ENCODE peak calls at places on chromosomes 13 and 19, in eight cellular contexts. U, Y, Q, X, H, M, F and S are unnamed samples.

GRCh38 chr19:35718345-35719041 is 690 bp downstream of the KMT2B start:
- DNase-seq in Y (no peak), Q (no peak), F (peak), M (peak), U (peak), H (peak), X (peak), S (peak)

GRCh38 chr13:114004416-114005205 is 30.7 kb upstream of the C13orf46 start:
- DNase-seq in Y (no peak), F (no peak), X (peak), H (peak), M (no peak), U (peak), Q (peak), S (no peak)

GRCh38 chr13:92187378-92187989 is 789.1 kb downstream of the GPC5 start:
- DNase-seq in H (no peak), M (no peak), X (peak), F (no peak), U (no peak), Q (peak), Y (no peak), S (peak)

GRCh38 chr13:36082806-36083205 is 48.4 kb downstream of the DCLK1 start:
- DNase-seq in H (no peak), U (no peak), Y (no peak), X (no peak), Q (no peak), M (no peak), F (no peak), S (no peak)

GRCh38 chr13:89113744-89114143 is 1442.6 kb downstream of the SLITRK5 start:
- DNase-seq in X (no peak), Q (no peak), M (no peak), Y (no peak), F (no peak), U (no peak), H (no peak), S (no peak)

GRCh38 chr13:98796191-98796590 is 43.7 kb upstream of the SLC15A1 start:
- DNase-seq in Y (no peak), M (no peak), Q (no peak), X (no peak), H (no peak), F (no peak), U (no peak), S (no peak)

GRCh38 chr13:99354371-99354951 is 47.3 kb upstream of the GPR183 start:
- DNase-seq in M (no peak), U (no peak), F (peak), Q (no peak), Y (peak), X (no peak), H (no peak), S (no peak)

GRCh38 chr19:41802770-41803169 is 6.4 kb downstream of the CEACAM3 start:
- DNase-seq in M (no peak), F (peak), X (no peak), Y (no peak), U (no peak), Q (no peak), H (no peak), S (no peak)

GRCh38 chr13:110592670-110593069 is 22.7 kb upstream of the NAXD start:
- DNase-seq in Y (no peak), H (no peak), X (no peak), M (no peak), F (no peak), Q (no peak), U (no peak), S (no peak)

GRCh38 chr19:1149259-1150045 is 24.6 kb downstream of the SBNO2 start:
- DNase-seq in X (no peak), F (no peak), M (no peak), H (no peak), Q (no peak), U (no peak), Y (no peak), S (no peak)

GRCh38 chr13:50448535-50448981 is 394.9 kb downstream of the DLEU7 start:
- DNase-seq in Q (no peak), X (no peak), H (no peak), Y (no peak), F (no peak), M (no peak), U (no peak), S (no peak)

GRCh38 chr13:98223741-98224140 is 46.7 kb upstream of the RNF113B start:
- DNase-seq in M (no peak), Q (no peak), Y (no peak), F (no peak), H (no peak), U (no peak), X (no peak), S (no peak)

GRCh38 chr13:24183741-24184182 is 23.2 kb downstream of the SPATA13 start:
- DNase-seq in Y (no peak), H (no peak), X (peak), Q (no peak), F (no peak), M (peak), U (no peak), S (peak)
- TF ChIP-seq POLR2A in Y (no peak), H (no peak), X (peak), Q (no peak), F (peak), M (no peak), U (no peak), S (no peak)

GRCh38 chr19:48644839-48645651 is 942 bp downstream of the CA11 start:
- DNase-seq in X (peak), Y (peak), F (peak), H (no peak), Q (peak), M (peak), U (peak), S (peak)

GRCh38 chr19:48646192-48646911 is 365 bp upstream of the CA11 start:
- DNase-seq in F (peak), H (peak), Y (peak), Q (peak), M (peak), X (peak), U (peak), S (peak)

GRCh38 chr19:48648134-48648533 is 2.1 kb upstream of the CA11 start:
- DNase-seq in M (no peak), F (no peak), Q (peak), Y (no peak), U (no peak), X (no peak), H (no peak), S (no peak)

GRCh38 chr19:48645652-48646191 is at the start of gene CA11:
- DNase-seq in F (no peak), H (no peak), U (no peak), Y (no peak), Q (no peak), X (no peak), M (no peak), S (no peak)

DNA sequence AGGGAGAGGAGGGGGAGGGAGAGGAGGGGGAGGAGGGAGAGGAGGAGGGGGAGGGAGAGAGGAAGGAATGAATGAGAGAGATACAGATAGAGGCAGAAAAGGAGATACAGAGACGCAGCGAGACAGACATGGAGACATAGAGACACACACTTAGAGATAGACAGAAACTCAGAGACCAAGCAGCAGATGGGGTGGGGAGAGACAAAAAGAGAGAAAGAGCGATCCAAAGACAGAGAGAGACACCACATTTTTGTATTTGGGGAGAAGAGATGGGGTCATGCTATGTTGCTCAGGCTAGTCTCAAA is 877 bp upstream of the CA11 start:
- DNase-seq in X (no peak), H (no peak), Q (no peak), F (no peak), M (no peak), Y (no peak), U (no peak), S (no peak)
- H3K27ac ChIP-seq in X (peak), H (no peak), Q (no peak), F (peak), M (peak), Y (no peak), U (peak), S (no peak)

GRCh38 chr13:59352600-59352999 is 811.1 kb downstream of the DIAPH3 start:
- DNase-seq in X (no peak), H (no peak), M (no peak), Y (no peak), U (no peak), Q (no peak), F (no peak), S (no peak)
- TF ChIP-seq POLR2A in X (peak), H (no peak), M (no peak), Y (no peak), U (no peak), Q (no peak), F (no peak), S (no peak)

DNA sequence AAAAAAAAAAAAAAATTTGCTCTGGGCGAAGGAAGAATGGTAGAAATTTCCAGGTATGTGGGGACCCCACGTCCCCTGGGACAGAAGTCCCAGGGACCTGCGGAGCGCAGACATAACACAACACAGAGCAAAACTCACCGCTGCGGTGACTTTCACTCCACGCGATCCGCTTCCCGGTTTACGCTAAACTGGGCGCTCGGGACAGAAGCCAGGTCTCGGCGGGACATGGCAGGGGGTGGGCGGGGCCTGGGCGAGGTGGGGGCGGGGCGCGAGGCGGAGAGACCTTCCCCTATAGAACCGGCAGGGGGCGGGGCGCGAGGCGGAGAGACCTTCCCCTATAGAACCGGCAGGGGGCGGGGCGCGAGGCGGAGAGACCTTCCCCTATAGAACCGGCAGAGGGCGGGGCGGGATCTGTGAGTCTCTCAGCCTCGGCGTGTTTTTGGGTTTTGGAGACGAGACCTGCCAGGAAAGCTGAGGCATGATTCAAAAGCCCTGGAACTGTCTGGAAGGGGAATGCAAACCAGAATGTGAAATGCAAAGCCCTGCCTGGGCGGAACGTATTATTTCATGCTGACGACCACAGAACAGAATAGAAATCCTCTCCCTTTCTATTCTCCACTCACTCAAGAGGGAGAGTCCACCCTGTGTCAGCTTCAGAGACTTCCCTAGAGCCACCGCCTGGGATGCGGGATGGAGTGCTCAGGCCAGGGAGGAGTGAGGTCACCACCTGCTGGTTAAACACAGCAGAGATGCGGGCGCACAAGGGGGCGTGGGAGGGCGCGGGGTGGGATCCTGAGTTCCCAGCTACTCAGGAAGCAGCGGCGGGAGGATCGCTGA is 20.2 kb upstream of the ERVV-1 start:
- DNase-seq in X (peak), M (peak), Y (peak), U (peak), F (peak), Q (peak), H (peak), S (peak)
- H3K27ac ChIP-seq in X (peak), M (peak), Y (peak), U (peak), F (peak), Q (peak), H (peak), S (peak)

GRCh38 chr19:18856385-18857126 is 24.8 kb downstream of the UPF1 start:
- DNase-seq in X (no peak), H (no peak), M (no peak), Y (no peak), F (no peak), U (no peak), Q (no peak), S (peak)

GRCh38 chr19:18853755-18854427 is 22.1 kb downstream of the UPF1 start:
- DNase-seq in Y (no peak), M (no peak), Q (no peak), H (no peak), X (no peak), F (no peak), U (no peak), S (no peak)

GRCh38 chr19:18855647-18856384 is 24.1 kb downstream of the UPF1 start:
- DNase-seq in M (no peak), H (no peak), Y (no peak), U (no peak), X (no peak), F (no peak), Q (no peak), S (no peak)

GRCh38 chr19:18857223-18857622 is 25.5 kb downstream of the UPF1 start:
- DNase-seq in U (no peak), Y (no peak), X (no peak), H (no peak), Q (no peak), F (no peak), M (no peak), S (no peak)

DNA sequence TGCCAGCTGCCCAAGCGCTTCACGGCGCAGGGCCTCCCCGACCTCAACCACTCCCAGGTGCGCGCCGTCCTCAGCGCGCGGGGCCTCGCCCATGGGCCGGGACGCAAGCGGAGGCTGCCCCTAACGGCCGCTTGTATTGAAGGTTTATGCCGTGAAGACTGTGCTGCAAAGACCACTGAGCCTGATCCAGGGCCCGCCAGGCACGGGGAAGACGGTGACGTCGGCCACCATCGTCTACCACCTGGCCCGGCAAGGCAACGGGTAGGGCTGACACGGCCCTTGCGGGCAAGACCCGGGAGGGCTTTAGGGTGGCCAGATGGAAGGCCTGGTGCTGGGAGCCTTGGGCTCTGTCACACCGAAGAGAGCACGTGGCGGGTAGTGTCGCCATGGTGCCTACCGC is 23.2 kb downstream of the UPF1 start:
- DNase-seq in Y (no peak), M (no peak), Q (no peak), F (no peak), X (no peak), H (no peak), U (no peak), S (no peak)
- TF ChIP-seq POLR2A in Y (no peak), M (no peak), Q (no peak), F (no peak), X (no peak), H (no peak), U (no peak), S (no peak)

DNA sequence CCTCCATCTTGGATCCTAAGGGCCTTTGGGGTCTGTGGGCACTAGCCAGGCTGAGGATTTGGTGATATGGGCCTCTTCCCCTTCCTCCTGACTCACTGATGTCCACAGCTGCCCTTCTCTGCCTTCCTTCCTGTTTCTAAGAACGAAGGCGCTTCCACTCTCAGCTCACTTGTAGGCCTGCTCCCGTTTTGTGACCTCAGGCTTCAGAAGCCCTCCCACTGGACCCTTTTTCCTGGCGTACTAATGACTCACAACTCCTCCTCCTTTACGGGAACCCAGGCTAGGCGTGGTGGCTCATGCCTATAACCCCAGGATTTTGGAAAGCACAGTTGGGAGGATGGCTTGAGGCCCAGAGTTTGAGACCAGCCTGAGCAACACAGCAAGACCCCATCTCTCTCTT is 55.6 kb downstream of the TMED1 start:
- DNase-seq in H (no peak), X (no peak), U (no peak), Y (peak), M (peak), Q (no peak), F (peak), S (peak)
- H3K27ac ChIP-seq in H (peak), X (no peak), U (peak), Y (peak), M (peak), Q (no peak), F (peak), S (no peak)

GRCh38 chr13:31110169-31110568 is 51.5 kb downstream of the HSPH1 start:
- DNase-seq in F (no peak), U (no peak), Y (no peak), H (peak), Q (no peak), X (no peak), M (no peak), S (no peak)

GRCh38 chr13:31110617-31111016 is 51.1 kb downstream of the HSPH1 start:
- DNase-seq in Y (no peak), F (no peak), Q (no peak), M (no peak), U (no peak), H (peak), X (no peak), S (no peak)

GRCh38 chr13:31107109-31107508 is 54.6 kb downstream of the HSPH1 start:
- DNase-seq in H (no peak), Y (no peak), M (no peak), U (no peak), F (no peak), X (no peak), Q (no peak), S (no peak)

GRCh38 chr13:31114641-31115040 is 47.1 kb downstream of the HSPH1 start:
- DNase-seq in X (no peak), F (no peak), M (no peak), H (no peak), U (no peak), Y (no peak), Q (no peak), S (no peak)

GRCh38 chr13:31111136-31111535 is 50.6 kb downstream of the HSPH1 start:
- DNase-seq in M (no peak), U (no peak), F (no peak), Q (no peak), H (no peak), X (no peak), Y (no peak), S (no peak)
- TF ChIP-seq POLR2A in M (no peak), U (no peak), F (no peak), Q (no peak), H (no peak), X (no peak), Y (no peak), S (no peak)

DNA sequence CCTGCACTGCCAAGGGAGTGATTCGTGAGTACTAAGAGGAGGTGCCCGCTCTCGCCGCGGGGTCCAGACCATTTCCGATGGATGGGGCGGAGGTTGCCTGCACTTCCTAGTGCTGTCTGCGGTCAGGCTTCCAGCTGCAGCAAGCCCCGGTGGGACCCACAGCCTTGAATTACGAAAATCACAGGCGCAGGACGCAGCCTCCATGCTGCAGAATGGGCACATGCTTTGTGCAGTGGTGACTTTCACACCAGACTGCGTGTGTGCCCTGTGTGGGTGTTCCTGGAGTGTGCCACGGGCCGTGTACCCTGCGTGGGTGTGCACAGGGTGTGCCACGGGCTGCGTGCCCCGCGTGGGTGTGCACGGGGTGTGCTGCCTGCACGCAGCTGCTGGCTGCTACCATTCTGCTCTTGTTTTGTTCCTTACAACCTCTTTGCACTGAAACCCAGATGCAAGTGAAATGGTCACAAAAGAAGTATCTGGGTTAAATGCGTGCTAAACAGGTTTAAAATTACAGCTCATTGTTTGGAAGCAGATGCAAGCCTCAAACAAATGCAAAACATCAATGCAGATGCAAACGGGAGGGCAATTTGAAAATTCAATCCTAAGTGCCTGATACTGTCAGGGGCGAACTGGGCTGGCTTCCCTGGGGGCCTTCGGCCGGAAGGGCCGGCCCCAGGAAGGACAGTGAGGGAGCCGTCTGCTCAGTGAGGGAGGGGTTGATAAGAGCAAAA is 221.2 kb upstream of the SOX1 start:
- DNase-seq in Y (no peak), H (no peak), Q (no peak), X (no peak), F (no peak), M (no peak), U (no peak), S (no peak)
- H3K27ac ChIP-seq in Y (no peak), H (no peak), Q (no peak), X (no peak), F (no peak), M (no peak), U (no peak), S (no peak)

GRCh38 chr19:11356676-11357550 is 1.7 kb downstream of the PLPPR2 start:
- DNase-seq in M (no peak), X (no peak), H (no peak), Y (no peak), Q (no peak), U (no peak), F (no peak), S (no peak)
- TF ChIP-seq POLR2A in M (no peak), X (no peak), H (no peak), Y (no peak), Q (no peak), U (no peak), F (no peak), S (no peak)